ENCODE peak calls at places on chromosome 13, in four cellular contexts. Y, Z, B and F are unnamed samples.

GRCh38 chr13:109746364-109746763 is 40.0 kb downstream of the IRS2 start:
- DNase-seq in Y (no peak), Z (no peak), B (no peak), F (no peak)

GRCh38 chr13:30148791-30149190 is 158.6 kb downstream of the KATNAL1 start:
- DNase-seq in Y (no peak), Z (no peak), B (no peak), F (no peak)

GRCh38 chr13:95083758-95084157 is 217.5 kb downstream of the ABCC4 start:
- DNase-seq in Y (peak), Z (no peak), B (no peak), F (peak)

GRCh38 chr13:27924529-27925141 is 4.8 kb downstream of the PDX1 start:
- DNase-seq in Y (no peak), Z (no peak), B (peak), F (no peak)

GRCh38 chr13:79307866-79308298 is 98.2 kb downstream of the RBM26 start:
- DNase-seq in Y (peak), Z (no peak), B (no peak), F (no peak)

GRCh38 chr13:37755349-37755748 is 114.2 kb downstream of the TRPC4 start:
- DNase-seq in Y (no peak), Z (no peak), B (no peak), F (no peak)

GRCh38 chr13:112143753-112144615 is 77.0 kb downstream of the SOX1 start:
- DNase-seq in Y (no peak), Z (no peak), B (no peak), F (no peak)

GRCh38 chr13:98549006-98549727 is 27.7 kb downstream of the STK24 start:
- DNase-seq in Y (peak), Z (no peak), B (no peak), F (peak)

GRCh38 chr13:105395041-105395440 is 1140.4 kb downstream of the EFNB2 start:
- DNase-seq in Y (no peak), Z (no peak), B (no peak), F (no peak)

GRCh38 chr13:21526707-21527454 is 67.8 kb upstream of the ZDHHC20 start:
- DNase-seq in Y (no peak), Z (no peak), B (peak), F (no peak)

GRCh38 chr13:99015606-99016520 is 38.0 kb upstream of the DOCK9 start:
- DNase-seq in Y (no peak), Z (no peak), B (no peak), F (no peak)

GRCh38 chr13:79585033-79585432 is 104.1 kb downstream of the NDFIP2 start:
- DNase-seq in Y (no peak), Z (no peak), B (no peak), F (no peak)

GRCh38 chr13:104979281-104979680 is 1556.2 kb downstream of the EFNB2 start:
- DNase-seq in Y (no peak), Z (no peak), B (no peak), F (no peak)

GRCh38 chr13:36445806-36446423 is 13.6 kb downstream of the CCNA1 start:
- DNase-seq in Y (no peak), Z (no peak), B (no peak), F (no peak)